ENCODE peak calls at places on chromosomes 7 and 10, in six cellular contexts. One of them, this sample, is unnamed. For H3K4me1, the result is how much of the 10 kb centered on the place peaks cover.

GRCh38 chr10:5618042-5618441 is 48.4 kb downstream of the ASB13 start:
- DNase-seq in SK-N-SH: no peak
- DNase-seq in OCI-LY7: no peak
- DNase-seq in aorta: no peak
- DNase-seq in spleen: no peak
- DNase-seq in thoracic aorta: no peak
- DNase-seq in this sample: no peak

GRCh38 chr7:132577206-132578049 is 1.2 kb upstream of the PLXNA4 start:
- DNase-seq in SK-N-SH: peak
- DNase-seq in OCI-LY7: no peak
- DNase-seq in aorta: peak
- DNase-seq in spleen: no peak
- DNase-seq in thoracic aorta: peak
- DNase-seq in this sample: no peak

GRCh38 chr7:142488842-142489241 is 231.0 kb upstream of the PRSS58 start:
- DNase-seq in SK-N-SH: no peak
- DNase-seq in OCI-LY7: no peak
- DNase-seq in aorta: no peak
- DNase-seq in spleen: no peak
- DNase-seq in thoracic aorta: no peak
- DNase-seq in this sample: no peak

GRCh38 chr7:23547662-23548061 is 15.9 kb upstream of the TRA2A start:
- DNase-seq in SK-N-SH: no peak
- DNase-seq in OCI-LY7: no peak
- DNase-seq in aorta: no peak
- DNase-seq in spleen: no peak
- DNase-seq in thoracic aorta: no peak
- DNase-seq in this sample: no peak

GRCh38 chr7:148306759-148307158 is 283.8 kb upstream of the C7orf33 start:
- DNase-seq in SK-N-SH: no peak
- DNase-seq in OCI-LY7: peak
- DNase-seq in aorta: no peak
- DNase-seq in spleen: no peak
- DNase-seq in thoracic aorta: no peak
- DNase-seq in this sample: no peak

GRCh38 chr7:17598846-17599245 is 300.4 kb downstream of the AHR start:
- DNase-seq in SK-N-SH: no peak
- DNase-seq in OCI-LY7: no peak
- DNase-seq in aorta: no peak
- DNase-seq in spleen: no peak
- DNase-seq in thoracic aorta: no peak
- DNase-seq in this sample: no peak

GRCh38 chr10:114631678-114632417 is 26.2 kb downstream of the ABLIM1 start:
- DNase-seq in SK-N-SH: peak
- DNase-seq in OCI-LY7: no peak
- DNase-seq in aorta: peak
- DNase-seq in spleen: peak
- DNase-seq in thoracic aorta: no peak
- DNase-seq in this sample: no peak

GRCh38 chr10:98536551-98536950 is 89.8 kb upstream of the HPS1 start:
- DNase-seq in SK-N-SH: no peak
- DNase-seq in OCI-LY7: no peak
- DNase-seq in aorta: no peak
- DNase-seq in spleen: no peak
- DNase-seq in thoracic aorta: no peak
- DNase-seq in this sample: no peak

GRCh38 chr7:132328047-132328620 is 248.1 kb downstream of the PLXNA4 start:
- DNase-seq in SK-N-SH: no peak
- DNase-seq in OCI-LY7: no peak
- DNase-seq in aorta: no peak
- DNase-seq in spleen: no peak
- DNase-seq in thoracic aorta: no peak
- DNase-seq in this sample: no peak

GRCh38 chr7:133185512-133185911 is 67.4 kb upstream of the EXOC4 start:
- DNase-seq in SK-N-SH: no peak
- DNase-seq in OCI-LY7: no peak
- DNase-seq in aorta: no peak
- DNase-seq in spleen: no peak
- DNase-seq in thoracic aorta: no peak
- DNase-seq in this sample: no peak

GRCh38 chr10:111107846-111108245 is 31.0 kb downstream of the ADRA2A start:
- DNase-seq in SK-N-SH: no peak
- DNase-seq in OCI-LY7: no peak
- DNase-seq in aorta: peak
- DNase-seq in spleen: no peak
- DNase-seq in thoracic aorta: no peak
- DNase-seq in this sample: no peak

GRCh38 chr7:130145424-130146106 is 59.6 kb downstream of the TMEM209 start:
- DNase-seq in SK-N-SH: no peak
- DNase-seq in OCI-LY7: peak
- DNase-seq in aorta: no peak
- DNase-seq in spleen: peak
- DNase-seq in thoracic aorta: no peak
- DNase-seq in this sample: no peak

GRCh38 chr7:130143334-130143732 is 61.9 kb downstream of the TMEM209 start:
- DNase-seq in SK-N-SH: no peak
- DNase-seq in OCI-LY7: no peak
- DNase-seq in aorta: no peak
- DNase-seq in spleen: no peak
- DNase-seq in thoracic aorta: no peak
- DNase-seq in this sample: no peak

GRCh38 chr7:130143986-130144618 is 61.1 kb downstream of the TMEM209 start:
- DNase-seq in SK-N-SH: no peak
- DNase-seq in OCI-LY7: no peak
- DNase-seq in aorta: no peak
- DNase-seq in spleen: peak
- DNase-seq in thoracic aorta: no peak
- DNase-seq in this sample: no peak

GRCh38 chr7:130142654-130143333 is 62.4 kb downstream of the TMEM209 start:
- DNase-seq in SK-N-SH: no peak
- DNase-seq in OCI-LY7: no peak
- DNase-seq in aorta: no peak
- DNase-seq in spleen: peak
- DNase-seq in thoracic aorta: no peak
- DNase-seq in this sample: no peak

DNA sequence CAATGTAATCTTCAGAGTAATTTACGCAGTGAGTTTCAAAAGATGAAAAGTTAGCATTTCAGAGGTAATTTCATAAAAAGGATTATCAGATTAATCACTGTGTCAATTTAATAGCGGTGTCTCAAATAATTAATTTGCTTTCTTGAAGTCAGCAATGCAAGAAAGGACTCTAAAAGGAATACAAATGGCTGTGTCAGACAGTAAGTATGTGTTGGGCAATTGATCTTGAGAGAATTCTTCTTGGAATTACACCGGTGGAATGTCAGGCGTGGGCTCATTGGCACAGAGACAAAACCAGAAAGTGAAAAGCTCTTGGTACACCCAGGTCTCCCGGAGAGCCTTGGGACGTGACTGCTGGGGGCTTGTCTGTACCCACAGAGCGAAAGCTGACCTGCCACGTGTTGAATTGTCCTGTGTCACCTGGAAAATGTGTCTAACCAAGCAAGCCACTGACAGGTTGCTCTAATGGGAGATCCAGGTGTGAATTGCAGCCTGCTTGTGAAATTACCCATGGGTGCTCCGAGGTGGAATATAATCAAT is 60.5 kb downstream of the TMEM209 start:
- DNase-seq in SK-N-SH: no peak
- DNase-seq in OCI-LY7: no peak
- DNase-seq in aorta: no peak
- DNase-seq in spleen: peak
- DNase-seq in thoracic aorta: no peak
- DNase-seq in this sample: no peak
- H3K4me1 ChIP-seq in SK-N-SH: under half
- H3K4me1 ChIP-seq in OCI-LY7: under half
- H3K4me1 ChIP-seq in aorta: under half
- H3K4me1 ChIP-seq in spleen: under half
- H3K4me1 ChIP-seq in thoracic aorta: under half
- H3K4me1 ChIP-seq in this sample: under half

GRCh38 chr10:24452030-24452429 is 243.1 kb downstream of the KIAA1217 start:
- DNase-seq in SK-N-SH: no peak
- DNase-seq in OCI-LY7: no peak
- DNase-seq in aorta: no peak
- DNase-seq in spleen: no peak
- DNase-seq in thoracic aorta: no peak
- DNase-seq in this sample: no peak
- H3K4me1 ChIP-seq in SK-N-SH: under half
- H3K4me1 ChIP-seq in OCI-LY7: under half
- H3K4me1 ChIP-seq in aorta: under half
- H3K4me1 ChIP-seq in spleen: under half
- H3K4me1 ChIP-seq in thoracic aorta: under half
- H3K4me1 ChIP-seq in this sample: under half

DNA sequence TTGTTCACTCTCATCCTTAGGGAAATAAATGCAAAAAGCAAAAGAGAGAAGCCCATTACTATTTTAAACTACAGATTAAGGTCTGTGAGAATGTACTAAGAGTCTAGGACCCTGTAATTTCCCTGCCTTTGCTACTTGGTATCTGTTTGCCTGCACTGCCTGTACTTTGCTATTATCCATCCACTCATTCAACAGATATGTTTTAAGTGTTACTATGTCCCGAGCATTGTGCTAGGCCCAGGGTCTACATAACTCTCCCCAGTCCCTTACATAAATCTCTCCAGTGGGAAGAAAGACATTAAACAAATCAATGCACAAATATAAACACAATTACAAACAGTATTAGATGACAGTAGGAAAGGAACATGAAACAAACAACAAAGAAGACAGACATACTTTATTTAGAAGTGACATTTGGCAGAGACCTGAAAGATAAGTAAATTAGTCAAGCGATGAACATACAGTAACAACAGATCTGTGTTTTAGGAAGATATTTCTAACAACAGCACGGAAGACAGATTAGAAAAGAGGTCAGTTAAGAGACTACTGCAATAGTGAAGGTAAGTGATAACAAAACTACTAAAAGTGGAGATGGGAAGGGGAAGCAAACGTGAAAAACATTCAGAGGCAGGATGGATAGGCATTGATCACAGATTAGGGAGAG is 30.0 kb downstream of the ZNF800 start:
- DNase-seq in SK-N-SH: no peak
- DNase-seq in OCI-LY7: no peak
- DNase-seq in aorta: no peak
- DNase-seq in spleen: no peak
- DNase-seq in thoracic aorta: no peak
- DNase-seq in this sample: no peak
- H3K4me1 ChIP-seq in SK-N-SH: under half
- H3K4me1 ChIP-seq in OCI-LY7: under half
- H3K4me1 ChIP-seq in aorta: under half
- H3K4me1 ChIP-seq in spleen: under half
- H3K4me1 ChIP-seq in thoracic aorta: under half
- H3K4me1 ChIP-seq in this sample: under half

GRCh38 chr7:155767562-155768437 is 44.5 kb downstream of the SHH start:
- DNase-seq in SK-N-SH: no peak
- DNase-seq in OCI-LY7: no peak
- DNase-seq in aorta: no peak
- DNase-seq in spleen: no peak
- DNase-seq in thoracic aorta: no peak
- DNase-seq in this sample: no peak

GRCh38 chr7:155763721-155764431 is 48.4 kb downstream of the SHH start:
- DNase-seq in SK-N-SH: no peak
- DNase-seq in OCI-LY7: no peak
- DNase-seq in aorta: no peak
- DNase-seq in spleen: peak
- DNase-seq in thoracic aorta: no peak
- DNase-seq in this sample: no peak

GRCh38 chr7:155765458-155765857 is 46.8 kb downstream of the SHH start:
- DNase-seq in SK-N-SH: no peak
- DNase-seq in OCI-LY7: no peak
- DNase-seq in aorta: no peak
- DNase-seq in spleen: no peak
- DNase-seq in thoracic aorta: no peak
- DNase-seq in this sample: no peak

GRCh38 chr7:155764432-155764798 is 47.8 kb downstream of the SHH start:
- DNase-seq in SK-N-SH: no peak
- DNase-seq in OCI-LY7: no peak
- DNase-seq in aorta: no peak
- DNase-seq in spleen: no peak
- DNase-seq in thoracic aorta: no peak
- DNase-seq in this sample: no peak

DNA sequence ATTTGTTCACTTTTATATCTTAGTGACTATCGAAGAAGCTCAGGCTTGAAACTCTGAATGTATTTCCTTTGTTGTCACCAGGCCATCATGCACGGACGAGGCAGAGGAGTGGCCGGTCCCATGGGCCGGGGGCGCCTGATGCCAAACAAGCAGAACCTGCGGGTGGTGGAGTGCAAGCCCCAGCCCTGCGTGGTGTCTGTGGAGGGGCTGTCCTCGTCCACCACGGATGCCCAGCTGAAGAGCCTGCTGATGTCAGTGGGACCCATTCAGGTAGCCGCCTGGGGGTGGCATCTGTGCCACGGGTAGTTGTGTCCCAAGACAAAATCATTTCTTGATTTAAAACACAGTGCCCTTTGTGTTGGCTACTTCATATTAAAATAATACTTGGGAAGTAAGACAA is 45.9 kb downstream of the SHH start:
- DNase-seq in SK-N-SH: no peak
- DNase-seq in OCI-LY7: no peak
- DNase-seq in aorta: no peak
- DNase-seq in spleen: no peak
- DNase-seq in thoracic aorta: no peak
- DNase-seq in this sample: no peak
- H3K4me1 ChIP-seq in SK-N-SH: under half
- H3K4me1 ChIP-seq in OCI-LY7: under half
- H3K4me1 ChIP-seq in aorta: under half
- H3K4me1 ChIP-seq in spleen: under half
- H3K4me1 ChIP-seq in thoracic aorta: under half
- H3K4me1 ChIP-seq in this sample: under half

DNA sequence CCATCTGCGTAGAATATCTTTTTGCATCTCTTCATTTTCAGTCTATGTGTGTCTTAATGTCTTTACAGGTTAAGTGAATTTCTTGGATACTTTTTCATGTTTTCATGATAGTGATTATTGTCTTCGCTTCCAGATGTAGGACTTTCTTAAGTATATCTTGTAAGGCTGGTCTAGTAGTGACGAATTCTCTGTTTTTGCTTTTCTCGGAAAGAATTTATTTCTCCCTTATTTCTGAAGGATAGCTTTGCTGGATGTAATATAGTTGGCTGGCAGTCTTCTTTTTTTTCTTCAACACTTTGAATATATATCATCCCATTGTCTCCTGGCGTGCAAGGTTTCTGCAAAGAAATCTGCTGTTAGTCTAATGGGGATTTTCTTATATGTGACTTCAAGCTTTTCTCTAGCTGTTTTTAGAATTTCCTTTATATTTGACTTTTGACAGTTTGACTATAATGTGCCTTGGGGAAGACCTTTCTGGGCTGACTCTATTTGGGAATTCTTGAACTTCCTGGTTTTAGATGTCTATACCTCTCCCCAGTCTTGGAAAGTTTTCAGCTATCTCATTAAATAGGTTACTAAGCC is 14.3 kb downstream of the GTPBP4 start:
- DNase-seq in SK-N-SH: no peak
- DNase-seq in OCI-LY7: no peak
- DNase-seq in aorta: no peak
- DNase-seq in spleen: no peak
- DNase-seq in thoracic aorta: no peak
- DNase-seq in this sample: no peak
- H3K4me1 ChIP-seq in SK-N-SH: under half
- H3K4me1 ChIP-seq in OCI-LY7: under half
- H3K4me1 ChIP-seq in aorta: under half
- H3K4me1 ChIP-seq in spleen: under half
- H3K4me1 ChIP-seq in thoracic aorta: under half
- H3K4me1 ChIP-seq in this sample: under half

GRCh38 chr10:310371-310770 is 175.1 kb downstream of the ZMYND11 start:
- DNase-seq in SK-N-SH: no peak
- DNase-seq in OCI-LY7: no peak
- DNase-seq in aorta: no peak
- DNase-seq in spleen: no peak
- DNase-seq in thoracic aorta: no peak
- DNase-seq in this sample: no peak
- H3K4me1 ChIP-seq in SK-N-SH: under half
- H3K4me1 ChIP-seq in OCI-LY7: half or more
- H3K4me1 ChIP-seq in aorta: under half
- H3K4me1 ChIP-seq in spleen: under half
- H3K4me1 ChIP-seq in thoracic aorta: under half
- H3K4me1 ChIP-seq in this sample: under half